ENCODE peak calls at places on chromosomes 3 and 15, in seven cellular contexts. G, F, L, Q, R, I and V are unnamed samples.

GRCh38 chr15:71079208-71080044 is 35.8 kb upstream of the THSD4 start:
- DNase-seq in L (no peak), G (no peak), R (peak), F (no peak), Q (no peak), I (no peak), V (no peak)

GRCh38 chr3:177498037-177498857 is 301.0 kb upstream of the TBL1XR1 start:
- DNase-seq in R (peak), G (no peak), Q (no peak), F (no peak), L (no peak), I (no peak), V (no peak)

GRCh38 chr3:58045084-58045483 is 36.9 kb downstream of the FLNB start:
- DNase-seq in G (no peak), I (no peak), L (no peak), Q (no peak), F (no peak), R (no peak), V (no peak)

GRCh38 chr3:48433472-48434118 is 3.7 kb upstream of the PLXNB1 start:
- DNase-seq in L (no peak), Q (no peak), R (peak), G (no peak), F (no peak), I (no peak), V (no peak)

GRCh38 chr3:182710557-182711157 is 82.6 kb upstream of the ATP11B start:
- DNase-seq in F (no peak), R (peak), G (no peak), I (peak), Q (no peak), L (no peak), V (no peak)

GRCh38 chr3:4416961-4417360 is 50.1 kb downstream of the SUMF1 start:
- DNase-seq in L (no peak), Q (no peak), G (no peak), I (no peak), F (no peak), R (peak), V (no peak)

GRCh38 chr3:46908986-46909534 is 31.5 kb downstream of the PTH1R start:
- DNase-seq in R (no peak), G (no peak), I (no peak), Q (no peak), L (no peak), F (no peak), V (no peak)

GRCh38 chr3:16864610-16865313 is 20.0 kb upstream of the PLCL2 start:
- DNase-seq in R (peak), G (no peak), Q (no peak), L (no peak), F (no peak), I (no peak), V (no peak)

GRCh38 chr3:118818386-118818785 is 216.3 kb downstream of the IGSF11 start:
- DNase-seq in R (peak), I (no peak), F (no peak), L (no peak), Q (no peak), G (no peak), V (no peak)

GRCh38 chr15:97059276-97059675 is 728.8 kb downstream of the NR2F2 start:
- DNase-seq in R (no peak), I (no peak), G (no peak), F (no peak), Q (no peak), L (no peak), V (no peak)

GRCh38 chr15:22944651-22945050 is 35.5 kb downstream of the CYFIP1 start:
- DNase-seq in R (no peak), L (no peak), F (no peak), Q (no peak), I (no peak), G (no peak), V (no peak)

GRCh38 chr3:43894176-43895049 is 203.7 kb downstream of the ABHD5 start:
- DNase-seq in R (peak), I (no peak), Q (peak), G (peak), F (peak), L (no peak), V (no peak)

GRCh38 chr3:8503871-8504610 is 2.4 kb downstream of the LMCD1 start:
- DNase-seq in R (peak), F (no peak), I (no peak), L (no peak), Q (no peak), G (peak), V (no peak)

GRCh38 chr15:56244811-56245576 is 1.3 kb upstream of the RFX7 start:
- DNase-seq in R (no peak), L (peak), I (no peak), F (peak), Q (no peak), G (peak), V (no peak)

GRCh38 chr3:102390465-102390864 is 44.4 kb upstream of the ZPLD1 start:
- DNase-seq in F (no peak), G (no peak), L (no peak), Q (no peak), R (no peak), I (no peak), V (no peak)

GRCh38 chr15:89197503-89197971 is 23.8 kb downstream of the RLBP1 start:
- DNase-seq in L (no peak), R (no peak), Q (no peak), F (no peak), G (no peak), I (no peak), V (no peak)

GRCh38 chr3:101521251-101521701 is 8.3 kb upstream of the SENP7 start:
- DNase-seq in I (no peak), L (no peak), R (no peak), G (no peak), Q (no peak), F (no peak), V (peak)

GRCh38 chr3:39592729-39593128 is 125.2 kb downstream of the MOBP start:
- DNase-seq in R (no peak), G (no peak), L (no peak), Q (no peak), I (no peak), F (no peak), V (no peak)

GRCh38 chr3:69178838-69179739 is 56.7 kb upstream of the LMOD3 start:
- DNase-seq in G (no peak), F (no peak), I (no peak), Q (no peak), L (no peak), R (peak), V (no peak)

GRCh38 chr15:78810377-78811123 is 714 bp downstream of the ADAMTS7 start:
- DNase-seq in G (peak), R (peak), L (no peak), Q (peak), F (no peak), I (no peak), V (no peak)

GRCh38 chr15:68734886-68735285 is 85.8 kb downstream of the ANP32A start:
- DNase-seq in I (no peak), L (no peak), R (no peak), F (no peak), Q (no peak), G (no peak), V (no peak)

GRCh38 chr3:174495928-174496327 is 363.2 kb upstream of the NAALADL2 start:
- DNase-seq in G (no peak), R (no peak), Q (no peak), L (no peak), I (no peak), F (no peak), V (no peak)

GRCh38 chr3:186825294-186825821 is 17.2 kb upstream of the ADIPOQ start:
- DNase-seq in F (peak), I (no peak), Q (no peak), G (peak), L (no peak), R (peak), V (no peak)